ENCODE peak calls at places on chromosomes 1 and 21, in eight cellular contexts. I is endothelial cell; B is activated CD8-positive, alpha-beta memory T cell treated with anti-CD3 and anti-CD28 coated beads, Interleukin-2, amount 50 U/mL, for 48 hours; L is lower lobe of right lung; N is left colon; Q is tibial artery; F is right lobe of liver; T is LoVo. M is an unnamed sample.

GRCh38 chr1:89966666-89967065 is 28.2 kb upstream of the ZNF326 start:
- DNase-seq in N (no peak), F (no peak), T (no peak), Q (no peak), L (no peak), I (no peak), B (no peak), M (no peak)

GRCh38 chr1:10867914-10868598 is 71.6 kb upstream of the CASZ1 start:
- DNase-seq in L (no peak), B (no peak), I (no peak), T (no peak), Q (no peak), F (no peak), N (no peak), M (no peak)

GRCh38 chr1:66294692-66295384 is 239.1 kb upstream of the SGIP1 start:
- DNase-seq in L (no peak), I (no peak), T (peak; percentile 79), N (no peak), Q (no peak), F (no peak), B (no peak), M (peak; percentile 63)

GRCh38 chr21:42255038-42255601 is 36.2 kb downstream of the ABCG1 start:
- DNase-seq in B (no peak), F (no peak), N (no peak), Q (no peak), L (peak; percentile 29), T (no peak), I (no peak), M (no peak)

GRCh38 chr1:153951801-153952200 is 5.3 kb upstream of the DENND4B start:
- DNase-seq in L (no peak), Q (no peak), I (no peak), T (no peak), B (no peak), N (no peak), F (no peak), M (no peak)

GRCh38 chr1:205313681-205314308 is 7.8 kb downstream of the NUAK2 start:
- DNase-seq in T (no peak), F (no peak), B (peak; percentile 72), I (peak; percentile 77), N (peak; percentile 49), L (peak; percentile 80), Q (peak; percentile 70), M (peak; percentile 51)

GRCh38 chr1:203706444-203706843 is 58.5 kb upstream of the LAX1 start:
- DNase-seq in Q (no peak), N (no peak), T (no peak), I (no peak), F (no peak), B (no peak), L (no peak), M (no peak)

GRCh38 chr1:223837687-223838086 is 8.1 kb downstream of the TP53BP2 start:
- DNase-seq in B (no peak), N (no peak), I (no peak), T (no peak), L (no peak), Q (no peak), F (no peak), M (no peak)

GRCh38 chr1:154881820-154882535 is 11.9 kb upstream of the KCNN3 start:
- DNase-seq in N (no peak), F (no peak), B (peak; percentile 40), L (no peak), I (no peak), T (peak; percentile 7), Q (no peak), M (no peak)

GRCh38 chr1:220786057-220786336 is 716 bp upstream of the MTARC1 start:
- DNase-seq in F (peak; percentile 76), L (peak; percentile 63), I (no peak), N (no peak), T (no peak), Q (no peak), B (no peak), M (no peak)

GRCh38 chr1:24301395-24302175 is 17.6 kb upstream of the GRHL3 start:
- DNase-seq in N (no peak), L (no peak), Q (no peak), F (no peak), I (no peak), B (no peak), T (no peak), M (no peak)

GRCh38 chr1:244050835-244051444 is at the start of gene ZBTB18:
- DNase-seq in B (no peak), I (no peak), Q (no peak), L (no peak), F (no peak), N (no peak), T (no peak), M (peak; percentile 54)

GRCh38 chr1:240152611-240153297 is 61.1 kb downstream of the FMN2 start:
- DNase-seq in B (no peak), N (no peak), I (no peak), Q (no peak), T (no peak), L (no peak), F (no peak), M (no peak)

GRCh38 chr1:78019031-78019430 is 14.3 kb downstream of the DNAJB4 start:
- DNase-seq in Q (no peak), L (no peak), B (no peak), I (no peak), N (no peak), T (no peak), F (no peak), M (no peak)

GRCh38 chr1:67815303-67816095 is 17.8 kb downstream of the GNG12 start:
- DNase-seq in B (no peak), T (peak; percentile 81), L (no peak), F (no peak), I (no peak), N (peak; percentile 93), Q (peak; percentile 87), M (peak; percentile 75)

GRCh38 chr1:202005958-202006357 is 4.4 kb upstream of the ELF3 start:
- DNase-seq in F (no peak), Q (no peak), T (no peak), N (no peak), I (no peak), B (no peak), L (no peak), M (no peak)

GRCh38 chr1:209787551-209787950 is 3.2 kb upstream of the C1orf74 start:
- DNase-seq in F (peak; percentile 77), T (no peak), L (no peak), I (no peak), B (no peak), Q (no peak), N (no peak), M (peak; percentile 44)

GRCh38 chr1:209728466-209728865 is 23.8 kb downstream of the HSD11B1 start:
- DNase-seq in I (no peak), N (no peak), L (no peak), T (no peak), B (no peak), Q (no peak), F (no peak), M (no peak)

GRCh38 chr21:38386967-38387366 is 111.3 kb downstream of the ERG start:
- DNase-seq in I (no peak), F (no peak), L (no peak), N (no peak), Q (no peak), B (no peak), T (no peak), M (peak; percentile 24)

GRCh38 chr1:7042322-7043231 is 257.3 kb downstream of the CAMTA1 start:
- DNase-seq in F (no peak), B (no peak), Q (no peak), T (peak; percentile 18), N (no peak), L (no peak), I (no peak), M (peak; percentile 44)

GRCh38 chr1:160189649-160190625 is at the start of gene CASQ1:
- DNase-seq in B (no peak), F (no peak), T (no peak), N (no peak), I (no peak), Q (peak; percentile 89), L (no peak), M (peak; percentile 53)

GRCh38 chr1:42929434-42930177 is 29.1 kb downstream of the SLC2A1 start:
- DNase-seq in I (no peak), F (no peak), B (peak; percentile 50), N (no peak), T (no peak), Q (peak; percentile 62), L (no peak), M (no peak)

GRCh38 chr1:197327776-197328364 is 59.8 kb downstream of the CRB1 start:
- DNase-seq in B (no peak), I (no peak), F (no peak), T (peak; percentile 12), Q (no peak), N (no peak), L (no peak), M (peak; percentile 17)

GRCh38 chr1:204321665-204322064 is 38.1 kb downstream of the PLEKHA6 start:
- DNase-seq in I (no peak), F (no peak), N (no peak), L (no peak), Q (no peak), B (no peak), T (no peak), M (peak; percentile 44)

GRCh38 chr1:209291715-209292114 is 291.8 kb upstream of the CAMK1G start:
- DNase-seq in Q (no peak), N (no peak), T (no peak), L (no peak), I (no peak), F (no peak), B (no peak), M (no peak)

GRCh38 chr21:31335957-31336738 is 7.9 kb downstream of the TIAM1 start:
- DNase-seq in T (peak; percentile 29), B (no peak), L (no peak), N (no peak), I (no peak), F (no peak), Q (no peak), M (peak; percentile 27)

GRCh38 chr1:214846971-214847810 is 235.3 kb upstream of the KCNK2 start:
- DNase-seq in T (no peak), Q (no peak), B (no peak), I (no peak), N (no peak), L (no peak), F (no peak), M (no peak)

M was measured in hepatocyte.